ENCODE peak calls at places on chromosome 22, in nine cellular contexts. F is activated CD4-positive, alpha-beta T cell treated with anti-CD3 and anti-CD28 coated beads for 36 hours; U is putamen; G is uterus; T is NCI-H1092; X is small intestine; O is smooth muscle cell of the brain vasculature; Q is C1 segment of cervical spinal cord; J is GM12891. W is an unnamed sample.

GRCh38 chr22:45008853-45009751 is 703 bp downstream of the PHF21B start:
- DNase-seq in T (no peak), F (peak), U (peak), O (no peak), J (no peak), Q (no peak), X (no peak), G (peak), W (no peak)

GRCh38 chr22:46764140-46764680 is 1.8 kb downstream of the TBC1D22A start:
- DNase-seq in Q (no peak), U (no peak), J (no peak), X (no peak), T (no peak), G (no peak), O (no peak), F (no peak), W (no peak)

GRCh38 chr22:25656724-25657123 is 85.3 kb upstream of the MYO18B start:
- DNase-seq in T (no peak), U (no peak), F (no peak), O (no peak), G (no peak), Q (no peak), J (no peak), X (no peak), W (no peak)

GRCh38 chr22:44608606-44609226 is 93.3 kb upstream of the PRR5 start:
- DNase-seq in Q (no peak), T (no peak), U (no peak), X (no peak), G (no peak), J (no peak), O (no peak), F (no peak), W (no peak)

GRCh38 chr22:44186737-44187136 is 6.0 kb downstream of the PARVG start:
- DNase-seq in Q (no peak), U (no peak), T (no peak), O (no peak), G (no peak), F (no peak), X (no peak), J (no peak), W (no peak)

GRCh38 chr22:47793304-47794101 is 1031.1 kb downstream of the TBC1D22A start:
- DNase-seq in J (no peak), T (no peak), U (no peak), O (no peak), Q (no peak), G (no peak), X (no peak), F (no peak), W (no peak)

GRCh38 chr22:42931421-42932196 is 74.5 kb upstream of the ARFGAP3 start:
- DNase-seq in G (no peak), U (no peak), X (no peak), J (no peak), F (no peak), T (no peak), O (no peak), Q (no peak), W (no peak)

GRCh38 chr22:27480487-27480886 is 321.1 kb downstream of the MN1 start:
- DNase-seq in F (no peak), X (no peak), G (no peak), T (peak), Q (no peak), O (no peak), U (peak), J (no peak), W (no peak)

GRCh38 chr22:22074634-22075381 is 92.2 kb upstream of the TOP3B start:
- DNase-seq in O (no peak), Q (no peak), F (no peak), G (no peak), U (no peak), X (peak), T (no peak), J (no peak), W (no peak)

W was measured in AG04449.